ENCODE peak calls at places on chromosomes 5 and 9, in seven cellular contexts. P, L, A, E, Y, T and W are unnamed samples.

GRCh38 chr9:131743501-131743900 is 3.6 kb upstream of the RAPGEF1 start:
- DNase-seq in E (no peak), T (no peak), P (no peak), Y (no peak), L (no peak), A (no peak), W (no peak)

GRCh38 chr9:82504620-82505019 is 516.0 kb downstream of the SPATA31D1 start:
- DNase-seq in P (no peak), T (no peak), A (no peak), E (no peak), L (no peak), Y (no peak), W (no peak)

GRCh38 chr5:133052317-133053175 is 733 bp downstream of the HSPA4 start:
- DNase-seq in Y (peak; percentile 40), T (peak; percentile 53), E (no peak), P (no peak), L (peak; percentile 9), A (peak; percentile 24), W (peak; percentile 65)

GRCh38 chr5:139690385-139691274 is 42.5 kb downstream of the CXXC5 start:
- DNase-seq in A (no peak), T (peak; percentile 67), L (no peak), P (no peak), E (no peak), Y (peak; percentile 88), W (no peak)

GRCh38 chr9:133058550-133059320 is 3.0 kb upstream of the CEL start:
- DNase-seq in P (no peak), Y (no peak), A (no peak), L (peak; percentile 73), T (no peak), E (no peak), W (no peak)

GRCh38 chr5:149118463-149118862 is 22.8 kb upstream of the ABLIM3 start:
- DNase-seq in Y (no peak), T (no peak), P (no peak), E (no peak), A (no peak), L (no peak), W (no peak)

GRCh38 chr9:100108572-100108971 is 9.5 kb downstream of the INVS start:
- DNase-seq in L (no peak), Y (no peak), A (no peak), E (no peak), T (no peak), P (no peak), W (no peak)

GRCh38 chr9:27194401-27195091 is 85.5 kb downstream of the TEK start:
- DNase-seq in Y (peak; percentile 84), P (peak; percentile 65), E (no peak), A (no peak), T (peak; percentile 49), L (no peak), W (peak; percentile 85)

GRCh38 chr5:53893626-53894025 is 333.2 kb downstream of the NDUFS4 start:
- DNase-seq in L (no peak), P (no peak), Y (no peak), T (no peak), E (no peak), A (no peak), W (no peak)

GRCh38 chr5:111461261-111461671 is 51.1 kb downstream of the STARD4 start:
- DNase-seq in L (no peak), E (no peak), Y (no peak), A (no peak), T (peak; percentile 38), P (no peak), W (no peak)

GRCh38 chr5:119239119-119239417 is 116.8 kb upstream of the TNFAIP8 start:
- DNase-seq in P (no peak), T (no peak), L (no peak), A (no peak), E (no peak), Y (no peak), W (no peak)

GRCh38 chr9:130128782-130129424 is 43.3 kb upstream of the NCS1 start:
- DNase-seq in E (no peak), A (peak; percentile 53), Y (peak; percentile 37), T (peak; percentile 81), L (peak; percentile 49), P (peak; percentile 90), W (peak; percentile 22)

GRCh38 chr9:87644659-87645058 is 81.3 kb upstream of the CTSL start:
- DNase-seq in Y (no peak), A (no peak), E (no peak), L (no peak), T (no peak), P (no peak), W (peak; percentile 9)

GRCh38 chr9:107989544-107989943 is 500.0 kb upstream of the KLF4 start:
- DNase-seq in P (no peak), E (no peak), T (peak; percentile 85), L (no peak), Y (no peak), A (no peak), W (no peak)

GRCh38 chr5:58505971-58506640 is 14.9 kb downstream of the GAPT start:
- DNase-seq in A (peak; percentile 47), T (no peak), P (no peak), E (no peak), Y (no peak), L (no peak), W (no peak)

GRCh38 chr9:120935383-120935857 is 8.8 kb upstream of the TRAF1 start:
- DNase-seq in E (peak; percentile 86), A (no peak), Y (peak; percentile 74), P (peak; percentile 65), T (peak; percentile 97), L (peak; percentile 87), W (peak; percentile 99)